ENCODE peak calls at places on chromosomes 12 and 14, in ten cellular contexts. H, X, V, C, F, Q, G, J, E and T are unnamed samples. For H3K9me3, the result is how much of the 10 kb centered on the place peaks cover.

GRCh38 chr12:62860501-62861156 is 74.3 kb downstream of the PPM1H start:
- DNase-seq in H (no peak), X (no peak), V (no peak), C (no peak), F (no peak), Q (no peak), G (no peak), J (no peak), E (no peak), T (no peak)

GRCh38 chr14:91038439-91038838 is 22.0 kb downstream of the RPS6KA5 start:
- DNase-seq in H (no peak), X (no peak), V (no peak), C (no peak), F (no peak), Q (no peak), G (peak), J (peak), E (no peak), T (no peak)

GRCh38 chr14:95216013-95216412 is 58.7 kb upstream of the DICER1 start:
- DNase-seq in H (no peak), X (no peak), V (no peak), C (no peak), F (no peak), Q (no peak), G (no peak), J (no peak), E (no peak), T (no peak)

GRCh38 chr12:93387780-93388179 is 10.1 kb downstream of the NUDT4 start:
- DNase-seq in H (no peak), X (no peak), V (no peak), C (peak), F (no peak), Q (no peak), G (peak), J (peak), E (no peak), T (no peak)

GRCh38 chr12:107486140-107486892 is 199.3 kb upstream of the PWP1 start:
- DNase-seq in H (no peak), X (no peak), V (no peak), C (no peak), F (no peak), Q (no peak), G (no peak), J (no peak), E (no peak), T (no peak)

GRCh38 chr14:89681086-89682018 is 264.3 kb upstream of the FOXN3 start:
- DNase-seq in H (no peak), X (no peak), V (peak), C (no peak), F (no peak), Q (no peak), G (no peak), J (no peak), E (no peak), T (no peak)

GRCh38 chr14:90846511-90846910 is 30.3 kb upstream of the TTC7B start:
- DNase-seq in H (no peak), X (no peak), V (no peak), C (peak), F (no peak), Q (no peak), G (peak), J (peak), E (no peak), T (no peak)

GRCh38 chr14:47674546-47675238 is 713 bp downstream of the MDGA2 start:
- DNase-seq in H (no peak), X (no peak), V (no peak), C (no peak), F (peak), Q (no peak), G (no peak), J (peak), E (no peak), T (no peak)

GRCh38 chr14:73059326-73059725 is 992 bp downstream of the RBM25 start:
- DNase-seq in H (no peak), X (no peak), V (no peak), C (no peak), F (no peak), Q (no peak), G (no peak), J (peak), E (peak), T (no peak)

GRCh38 chr14:26175659-26176058 is 422.2 kb downstream of the NOVA1 start:
- DNase-seq in H (no peak), X (no peak), V (no peak), C (no peak), F (peak), Q (no peak), G (no peak), J (no peak), E (no peak), T (no peak)

GRCh38 chr12:29610473-29611174 is 113.1 kb upstream of the OVCH1 start:
- DNase-seq in H (no peak), X (no peak), V (no peak), C (peak), F (no peak), Q (no peak), G (no peak), J (peak), E (no peak), T (no peak)

GRCh38 chr12:77615331-77615730 is 215.4 kb upstream of the NAV3 start:
- DNase-seq in H (no peak), X (no peak), V (no peak), C (peak), F (peak), Q (no peak), G (peak), J (no peak), E (peak), T (no peak)

GRCh38 chr12:104275689-104276088 is 27.9 kb upstream of the EID3 start:
- DNase-seq in H (no peak), X (no peak), V (no peak), C (peak), F (no peak), Q (no peak), G (peak), J (no peak), E (peak), T (no peak)

GRCh38 chr14:75258079-75258802 is 20.4 kb upstream of the FOS start:
- DNase-seq in H (no peak), X (no peak), V (peak), C (no peak), F (no peak), Q (no peak), G (no peak), J (peak), E (no peak), T (no peak)

GRCh38 chr14:102758087-102758486 is 19.2 kb upstream of the TRAF3 start:
- DNase-seq in H (no peak), X (no peak), V (no peak), C (no peak), F (no peak), Q (no peak), G (no peak), J (no peak), E (no peak), T (no peak)

GRCh38 chr12:74152370-74152769 is 385.3 kb upstream of the ATXN7L3B start:
- DNase-seq in H (no peak), X (no peak), V (no peak), C (no peak), F (peak), Q (no peak), G (no peak), J (no peak), E (no peak), T (no peak)

GRCh38 chr12:98123186-98123585 is 392.2 kb upstream of the TMPO start:
- DNase-seq in H (no peak), X (no peak), V (no peak), C (no peak), F (no peak), Q (no peak), G (no peak), J (no peak), E (no peak), T (no peak)

GRCh38 chr12:53806689-53807088 is 54.9 kb upstream of the CISTR start:
- DNase-seq in H (no peak), X (no peak), V (no peak), C (peak), F (no peak), Q (no peak), G (peak), J (peak), E (no peak), T (no peak)

GRCh38 chr12:50309950-50310349 is 26.6 kb upstream of the LIMA1 start:
- DNase-seq in H (no peak), X (no peak), V (no peak), C (no peak), F (no peak), Q (no peak), G (no peak), J (no peak), E (no peak), T (no peak)

GRCh38 chr14:24721772-24722171 is 87.8 kb upstream of the GZMB start:
- DNase-seq in H (no peak), X (no peak), V (no peak), C (no peak), F (no peak), Q (no peak), G (peak), J (no peak), E (peak), T (no peak)

GRCh38 chr12:55703976-55704761 is 3.5 kb downstream of the ITGA7 start:
- DNase-seq in H (no peak), X (no peak), V (no peak), C (no peak), F (no peak), Q (no peak), G (no peak), J (peak), E (peak), T (no peak)

GRCh38 chr12:84807249-84807648 is 105.3 kb downstream of the SLC6A15 start:
- DNase-seq in H (no peak), X (no peak), V (no peak), C (peak), F (no peak), Q (no peak), G (peak), J (peak), E (no peak), T (no peak)

GRCh38 chr12:110699591-110700445 is 10.9 kb upstream of the HVCN1 start:
- DNase-seq in H (no peak), X (no peak), V (no peak), C (no peak), F (peak), Q (no peak), G (no peak), J (no peak), E (peak), T (no peak)

GRCh38 chr14:58354817-58355216 is 40.9 kb upstream of the TOMM20L start:
- DNase-seq in H (no peak), X (no peak), V (no peak), C (no peak), F (no peak), Q (no peak), G (no peak), J (no peak), E (no peak), T (no peak)

GRCh38 chr12:48744251-48745008 is 27.9 kb upstream of the CCNT1 start:
- DNase-seq in H (no peak), X (no peak), V (no peak), C (no peak), F (no peak), Q (no peak), G (no peak), J (no peak), E (no peak), T (no peak)

GRCh38 chr12:105467710-105468366 is 137.3 kb downstream of the C12orf75 start:
- DNase-seq in H (no peak), X (no peak), V (no peak), C (no peak), F (no peak), Q (no peak), G (no peak), J (no peak), E (no peak), T (no peak)

GRCh38 chr12:105469701-105470100 is 139.2 kb downstream of the C12orf75 start:
- DNase-seq in H (no peak), X (no peak), V (no peak), C (no peak), F (no peak), Q (no peak), G (no peak), J (peak), E (no peak), T (no peak)

GRCh38 chr12:105470102-105470501 is 139.6 kb downstream of the C12orf75 start:
- DNase-seq in H (no peak), X (no peak), V (no peak), C (no peak), F (no peak), Q (no peak), G (no peak), J (no peak), E (no peak), T (no peak)

GRCh38 chr12:105468464-105468863 is 138.0 kb downstream of the C12orf75 start:
- DNase-seq in H (no peak), X (no peak), V (no peak), C (no peak), F (no peak), Q (no peak), G (no peak), J (no peak), E (no peak), T (no peak)

GRCh38 chr12:105469182-105469581 is 138.7 kb downstream of the C12orf75 start:
- DNase-seq in H (no peak), X (no peak), V (no peak), C (no peak), F (no peak), Q (no peak), G (no peak), J (no peak), E (no peak), T (no peak)
- H3K27ac ChIP-seq in H (peak), X (peak), V (peak), C (no peak), F (no peak), Q (no peak), G (no peak), J (no peak), E (no peak), T (peak)

GRCh38 chr14:64753999-64754398 is 49.8 kb downstream of the PLEKHG3 start:
- DNase-seq in H (no peak), X (no peak), V (no peak), C (no peak), F (no peak), Q (no peak), G (no peak), J (no peak), E (no peak), T (no peak)

GRCh38 chr14:64752909-64753308 is 48.7 kb downstream of the PLEKHG3 start:
- DNase-seq in H (no peak), X (no peak), V (no peak), C (no peak), F (no peak), Q (no peak), G (no peak), J (no peak), E (no peak), T (no peak)

GRCh38 chr14:64754685-64755084 is 50.5 kb downstream of the PLEKHG3 start:
- DNase-seq in H (no peak), X (no peak), V (no peak), C (no peak), F (no peak), Q (no peak), G (no peak), J (no peak), E (no peak), T (no peak)

GRCh38 chr14:64755661-64756265 is 51.5 kb downstream of the PLEKHG3 start:
- DNase-seq in H (no peak), X (no peak), V (no peak), C (peak), F (no peak), Q (no peak), G (peak), J (peak), E (no peak), T (no peak)

GRCh38 chr14:64753374-64753773 is 49.1 kb downstream of the PLEKHG3 start:
- DNase-seq in H (no peak), X (no peak), V (no peak), C (no peak), F (no peak), Q (no peak), G (no peak), J (no peak), E (no peak), T (no peak)
- TF ChIP-seq CTCF in H (no peak), X (no peak), V (no peak), C (no peak), F (no peak), Q (no peak), G (no peak), J (no peak), E (no peak), T (no peak)

GRCh38 chr14:98200621-98201020 is 1071.4 kb downstream of the BCL11B start:
- DNase-seq in H (no peak), X (no peak), V (no peak), C (no peak), F (no peak), Q (no peak), G (no peak), J (no peak), E (no peak), T (no peak)
- H3K9me3 ChIP-seq in H (under half), X (under half), V (under half), C (under half), F (under half), Q (under half), G (under half), J (under half), E (under half), T (under half)

DNA sequence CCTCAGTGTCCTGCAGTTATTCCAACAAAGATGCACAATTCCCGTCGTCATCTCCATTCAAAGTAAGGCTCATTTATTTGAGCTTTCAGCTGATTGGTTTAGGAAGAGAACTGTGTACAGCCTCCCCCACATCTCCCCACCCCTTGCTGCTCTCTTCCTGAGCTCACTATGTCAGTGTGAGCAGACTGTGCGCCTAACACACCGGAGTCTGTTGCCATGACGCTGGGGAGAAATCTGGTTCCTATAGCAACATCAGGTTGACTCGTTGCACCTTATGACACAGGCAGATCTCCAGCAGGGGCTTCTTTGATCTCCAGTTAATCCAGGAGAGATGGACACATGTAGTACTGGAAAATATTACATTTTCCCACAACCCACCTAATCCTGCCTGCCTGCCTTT is 319.4 kb downstream of the CACNA1C start:
- DNase-seq in H (no peak), X (no peak), V (no peak), C (no peak), F (peak), Q (peak), G (no peak), J (no peak), E (no peak), T (peak)
- H3K27ac ChIP-seq in H (peak), X (peak), V (no peak), C (no peak), F (no peak), Q (no peak), G (no peak), J (no peak), E (no peak), T (no peak)

DNA sequence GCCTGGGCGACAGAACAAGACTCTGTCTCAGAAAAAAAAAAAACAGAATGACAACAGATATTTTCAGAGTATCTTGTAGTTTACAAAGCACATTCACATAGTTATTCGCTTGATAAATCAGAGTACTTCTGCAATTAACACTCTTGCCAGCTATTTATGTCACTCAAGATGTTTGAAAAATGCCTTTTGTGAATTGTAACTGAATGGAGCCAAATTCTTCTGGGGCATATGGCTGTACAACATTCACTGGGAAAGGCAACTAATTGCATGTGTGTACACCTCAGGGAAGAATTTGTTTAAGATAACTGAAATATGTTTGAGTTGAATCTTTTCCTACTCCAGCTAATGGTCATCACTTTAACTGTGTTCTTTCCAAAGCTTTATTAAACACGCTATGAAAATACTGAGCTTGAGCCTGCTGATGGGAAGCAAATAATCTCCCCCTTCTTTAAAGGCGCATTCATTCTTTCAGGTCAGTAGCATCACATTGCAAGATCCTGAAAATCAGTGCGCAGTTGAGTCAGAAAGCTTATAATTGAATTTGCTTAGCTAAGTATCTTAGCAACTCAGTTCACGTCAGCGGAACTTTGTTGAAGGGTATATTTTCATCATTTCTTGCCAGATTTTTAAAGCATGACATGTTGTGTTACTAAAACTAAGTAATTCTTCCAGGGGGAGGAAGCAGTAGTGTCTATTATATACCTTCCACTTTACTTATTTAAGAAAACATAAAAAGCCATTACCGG is 66.6 kb downstream of the SINHCAF start:
- DNase-seq in H (no peak), X (no peak), V (no peak), C (no peak), F (no peak), Q (no peak), G (no peak), J (peak), E (no peak), T (no peak)
- TF ChIP-seq CTCF in H (no peak), X (no peak), V (no peak), C (no peak), F (no peak), Q (no peak), G (no peak), J (no peak), E (no peak), T (no peak)